ENCODE peak calls at places on chromosomes 3 and 15, in eight cellular contexts. C is aorta, L is psoas muscle, E is HL-60, Y is left ventricle myocardium inferior, F is H9, H is fibroblast of lung, U is A549. D is an unnamed sample.

GRCh38 chr15:90160781-90161727 is 40.1 kb upstream of the SEMA4B start:
- DNase-seq in C (no peak), L (no peak), E (no peak), Y (no peak), F (peak), H (no peak), U (no peak), D (no peak)

GRCh38 chr3:189389346-189389745 is 217.6 kb downstream of the TPRG1 start:
- DNase-seq in C (no peak), L (no peak), E (no peak), Y (no peak), F (no peak), H (peak), U (no peak), D (no peak)

GRCh38 chr3:156396851-156397250 is 158.1 kb downstream of the SSR3 start:
- DNase-seq in C (no peak), L (no peak), E (no peak), Y (no peak), F (no peak), H (peak), U (no peak), D (no peak)

GRCh38 chr15:92527197-92527596 is 128.4 kb downstream of the FAM174B start:
- DNase-seq in C (no peak), L (no peak), E (no peak), Y (peak), F (no peak), H (no peak), U (no peak), D (no peak)

GRCh38 chr3:40299130-40299720 is 10.3 kb upstream of the EIF1B start:
- DNase-seq in C (no peak), L (no peak), E (no peak), Y (no peak), F (no peak), H (no peak), U (no peak), D (no peak)

GRCh38 chr15:70201376-70201775 is 103.7 kb upstream of the TLE3 start:
- DNase-seq in C (no peak), L (no peak), E (no peak), Y (no peak), F (no peak), H (no peak), U (no peak), D (no peak)

GRCh38 chr15:72105111-72105510 is 12.8 kb downstream of the MYO9A start:
- DNase-seq in C (no peak), L (no peak), E (no peak), Y (no peak), F (no peak), H (no peak), U (no peak), D (no peak)

GRCh38 chr3:118618247-118619040 is 416.2 kb downstream of the IGSF11 start:
- DNase-seq in C (no peak), L (no peak), E (no peak), Y (no peak), F (no peak), H (no peak), U (no peak), D (no peak)

GRCh38 chr3:175270199-175270837 is 411.2 kb downstream of the NAALADL2 start:
- DNase-seq in C (no peak), L (no peak), E (no peak), Y (no peak), F (no peak), H (peak), U (no peak), D (no peak)

GRCh38 chr3:12995389-12996180 is 77.6 kb downstream of the IQSEC1 start:
- DNase-seq in C (peak), L (no peak), E (peak), Y (no peak), F (no peak), H (no peak), U (no peak), D (no peak)
- H3K27ac ChIP-seq in C (peak), L (peak), E (no peak), Y (peak), F (no peak), H (no peak), U (peak), D (peak)

GRCh38 chr15:78993257-78993930 is 48.5 kb upstream of the CTSH start:
- DNase-seq in C (peak), L (no peak), E (no peak), Y (no peak), F (no peak), H (no peak), U (no peak), D (no peak)

GRCh38 chr15:78991879-78992278 is 47.0 kb upstream of the CTSH start:
- DNase-seq in C (no peak), L (no peak), E (no peak), Y (no peak), F (no peak), H (no peak), U (no peak), D (no peak)

GRCh38 chr15:78995921-78996780 is 51.3 kb upstream of the CTSH start:
- DNase-seq in C (peak), L (peak), E (no peak), Y (no peak), F (no peak), H (no peak), U (no peak), D (no peak)

GRCh38 chr15:78992416-78993256 is 47.8 kb upstream of the CTSH start:
- DNase-seq in C (peak), L (no peak), E (no peak), Y (no peak), F (no peak), H (no peak), U (no peak), D (no peak)

GRCh38 chr15:78993931-78994530 is 49.2 kb upstream of the CTSH start:
- DNase-seq in C (peak), L (peak), E (peak), Y (no peak), F (no peak), H (no peak), U (no peak), D (no peak)
- H3K27ac ChIP-seq in C (no peak), L (no peak), E (peak), Y (no peak), F (no peak), H (no peak), U (no peak), D (no peak)

DNA sequence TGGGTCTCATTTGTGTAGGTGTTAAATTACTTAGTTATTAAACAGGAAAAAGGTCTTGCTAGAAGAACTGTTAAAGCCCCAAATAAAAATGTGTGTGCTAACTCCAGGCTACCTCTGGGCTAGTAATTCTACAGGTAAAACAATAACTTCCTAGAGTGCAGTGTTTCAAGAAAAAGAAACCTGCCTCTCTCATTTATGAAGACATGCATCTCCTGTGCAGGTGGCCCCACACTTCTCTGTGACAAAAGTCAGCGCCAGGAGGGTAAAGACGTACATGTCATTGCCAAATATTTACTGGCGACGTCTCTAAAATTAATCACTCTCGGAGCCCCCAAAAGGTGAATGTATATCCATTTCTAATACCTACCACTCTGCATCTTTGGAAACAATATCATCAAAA is 131.7 kb downstream of the FOXP1 start:
- DNase-seq in C (no peak), L (no peak), E (no peak), Y (no peak), F (no peak), H (no peak), U (no peak), D (no peak)
- H3K27ac ChIP-seq in C (no peak), L (no peak), E (no peak), Y (no peak), F (no peak), H (no peak), U (no peak), D (no peak)

DNA sequence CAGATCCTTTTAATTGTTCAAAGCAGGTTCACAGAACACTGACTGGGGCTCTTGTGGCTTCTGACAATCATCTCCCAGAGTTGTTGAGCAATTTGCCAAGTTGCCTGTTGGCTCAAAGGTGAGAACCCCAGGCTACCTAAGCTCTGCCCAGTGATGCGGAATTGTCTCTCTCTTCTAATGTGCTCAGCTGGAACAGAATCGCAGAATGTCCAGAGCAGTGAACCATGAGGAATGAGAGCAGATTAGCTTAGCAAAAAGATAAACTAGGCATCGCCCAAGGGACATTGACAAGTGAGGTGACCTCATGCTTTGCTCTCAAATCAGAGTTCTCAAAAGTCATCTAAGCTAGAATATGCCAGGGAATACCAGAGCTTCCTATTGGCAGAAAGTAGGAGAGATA is 148.1 kb downstream of the WDR76 start:
- DNase-seq in C (no peak), L (no peak), E (no peak), Y (no peak), F (no peak), H (peak), U (no peak), D (no peak)
- H3K27ac ChIP-seq in C (no peak), L (no peak), E (no peak), Y (peak), F (no peak), H (no peak), U (no peak), D (no peak)

GRCh38 chr3:196179380-196180308 is 31.6 kb downstream of the ZDHHC19 start:
- DNase-seq in C (peak), L (peak), E (peak), Y (no peak), F (peak), H (peak), U (no peak), D (peak)
- H3K27ac ChIP-seq in C (no peak), L (peak), E (peak), Y (no peak), F (no peak), H (no peak), U (no peak), D (peak)

GRCh38 chr3:46221936-46222335 is 13.8 kb upstream of the CCR1 start:
- DNase-seq in C (no peak), L (no peak), E (no peak), Y (no peak), F (no peak), H (no peak), U (no peak), D (no peak)
- H3K27ac ChIP-seq in C (no peak), L (no peak), E (peak), Y (no peak), F (no peak), H (no peak), U (no peak), D (peak)

DNA sequence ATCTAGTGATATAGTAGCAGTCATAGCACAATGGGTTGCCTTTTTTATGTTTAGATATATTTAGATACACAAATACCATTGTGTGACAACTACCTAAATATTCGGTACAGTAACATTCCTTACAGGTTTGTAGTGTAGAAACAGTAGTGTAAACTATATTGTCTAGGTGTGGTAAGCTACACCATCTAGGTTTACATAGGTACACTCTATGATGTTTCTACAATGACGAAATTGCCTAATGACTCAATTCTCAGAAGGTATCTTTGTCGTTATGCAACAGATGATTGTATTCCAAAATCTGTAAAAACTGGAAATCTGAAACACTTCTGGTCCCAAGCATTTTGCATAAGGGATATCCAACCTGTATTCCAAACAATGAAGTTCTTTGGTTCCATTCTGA is 24.3 kb downstream of the PLOD2 start:
- DNase-seq in C (no peak), L (no peak), E (no peak), Y (no peak), F (no peak), H (no peak), U (no peak), D (no peak)
- H3K27ac ChIP-seq in C (no peak), L (no peak), E (no peak), Y (no peak), F (no peak), H (no peak), U (no peak), D (no peak)

GRCh38 chr15:27681038-27681437 is 418.1 kb downstream of the OCA2 start:
- DNase-seq in C (no peak), L (no peak), E (no peak), Y (no peak), F (no peak), H (peak), U (no peak), D (no peak)

GRCh38 chr15:27677951-27678350 is 421.2 kb downstream of the OCA2 start:
- DNase-seq in C (no peak), L (no peak), E (no peak), Y (no peak), F (no peak), H (no peak), U (no peak), D (no peak)

GRCh38 chr15:27676647-27677046 is 422.5 kb downstream of the OCA2 start:
- DNase-seq in C (no peak), L (no peak), E (no peak), Y (no peak), F (no peak), H (no peak), U (no peak), D (no peak)

GRCh38 chr15:27679203-27679602 is 419.9 kb downstream of the OCA2 start:
- DNase-seq in C (no peak), L (no peak), E (no peak), Y (no peak), F (no peak), H (no peak), U (no peak), D (no peak)

GRCh38 chr15:27679621-27680521 is 419.2 kb downstream of the OCA2 start:
- DNase-seq in C (no peak), L (no peak), E (no peak), Y (no peak), F (peak), H (peak), U (no peak), D (no peak)
- H3K27ac ChIP-seq in C (no peak), L (no peak), E (no peak), Y (no peak), F (no peak), H (no peak), U (no peak), D (no peak)

GRCh38 chr3:127342735-127343134 is 54.9 kb upstream of the PRR20G start:
- DNase-seq in C (no peak), L (no peak), E (no peak), Y (no peak), F (peak), H (no peak), U (no peak), D (no peak)
- H3K27ac ChIP-seq in C (no peak), L (no peak), E (no peak), Y (no peak), F (no peak), H (no peak), U (no peak), D (no peak)

DNA sequence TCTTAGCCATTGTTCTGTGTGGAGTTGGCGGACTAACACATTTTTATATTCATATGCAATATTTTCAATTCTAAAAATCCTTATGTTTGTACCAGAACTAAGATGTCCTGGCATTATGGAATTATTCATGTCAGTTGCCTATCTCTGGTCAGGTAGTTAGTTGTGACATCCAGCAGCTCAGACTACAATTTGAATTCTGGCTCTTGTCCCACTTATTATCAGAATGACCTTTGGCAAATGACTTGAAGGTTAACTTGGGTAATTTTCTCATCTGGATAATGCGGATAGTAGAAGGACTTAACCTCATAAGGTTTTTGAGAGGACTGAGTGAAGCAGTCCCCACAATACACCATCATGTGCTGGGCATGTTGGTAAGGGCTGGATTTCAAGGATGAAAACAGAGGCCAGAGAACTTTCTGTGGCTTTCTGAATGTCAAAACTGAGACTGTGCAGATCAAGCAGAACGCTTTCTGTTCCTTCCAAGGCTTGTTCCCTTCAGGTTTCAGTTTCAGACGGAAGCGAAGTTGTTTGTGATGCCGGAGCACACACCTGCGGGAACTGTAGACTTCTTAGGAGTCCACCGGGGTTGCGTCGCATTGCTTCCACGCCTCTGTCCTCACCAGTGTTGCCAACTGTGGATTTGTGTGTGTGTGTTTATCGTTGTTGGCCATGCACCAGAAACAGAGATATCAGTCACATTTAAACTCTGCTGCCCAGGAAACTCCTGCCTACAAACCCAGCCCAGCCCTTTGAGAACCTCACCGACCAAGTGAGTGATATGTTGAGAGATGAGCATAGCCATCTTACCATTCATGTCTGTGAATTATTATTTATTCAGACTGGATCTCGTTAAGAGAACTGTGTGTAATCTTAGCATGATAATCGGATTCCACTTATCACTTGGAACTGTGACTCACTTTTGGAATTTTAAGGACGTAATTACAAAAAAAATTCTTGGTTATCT is 76.0 kb downstream of the PTPRG start:
- DNase-seq in C (no peak), L (peak), E (no peak), Y (no peak), F (no peak), H (peak), U (no peak), D (no peak)
- H3K27ac ChIP-seq in C (peak), L (peak), E (no peak), Y (peak), F (no peak), H (no peak), U (peak), D (no peak)

D was measured in substantia nigra.